ENCODE peak calls at places on chromosome 1, in six cellular contexts. S is stimulated activated CD8-positive, alpha-beta memory T cell treated with anti-CD3 and anti-CD28 coated beads, Interleukin-4, amount 100 ng/mL, for 1 hour; W is activated gamma-delta T cell; L is T-helper 2 cell; C is upper lobe of right lung; M is ACHN. N is an unnamed sample.

GRCh38 chr1:48817505-48818114 is 40.9 kb upstream of the BEND5 start:
- DNase-seq in S (no peak), W (no peak), L (no peak), C (peak; percentile 71), M (peak; percentile 50), N (peak; percentile 19)

GRCh38 chr1:48803474-48803873 is 26.8 kb upstream of the BEND5 start:
- DNase-seq in S (no peak), W (no peak), L (no peak), C (no peak), M (no peak), N (no peak)

GRCh38 chr1:115642168-115643072 is 650 bp downstream of the VANGL1 start:
- DNase-seq in S (no peak), W (peak; percentile 21), L (no peak), C (peak; percentile 74), M (peak; percentile 53), N (peak; percentile 47)

GRCh38 chr1:93021539-93022134 is 57.4 kb upstream of the MTF2 start:
- DNase-seq in S (no peak), W (no peak), L (no peak), C (no peak), M (peak; percentile 51), N (no peak)

GRCh38 chr1:181206513-181206912 is 118.0 kb downstream of the IER5 start:
- DNase-seq in S (no peak), W (no peak), L (no peak), C (no peak), M (no peak), N (no peak)

GRCh38 chr1:78543941-78544630 is 53.3 kb downstream of the PTGFR start:
- DNase-seq in S (no peak), W (no peak), L (no peak), C (no peak), M (no peak), N (no peak)

GRCh38 chr1:56123421-56123820 is 455.9 kb downstream of the PLPP3 start:
- DNase-seq in S (no peak), W (no peak), L (no peak), C (no peak), M (no peak), N (no peak)

GRCh38 chr1:228884615-228885566 is 149.6 kb downstream of the RHOU start:
- DNase-seq in S (no peak), W (no peak), L (no peak), C (no peak), M (no peak), N (no peak)

GRCh38 chr1:2468041-2468472 is 8.0 kb upstream of the PLCH2 start:
- DNase-seq in S (no peak), W (no peak), L (peak; percentile 30), C (no peak), M (peak; percentile 35), N (no peak)

GRCh38 chr1:26350701-26351590 is 3.0 kb downstream of the CRYBG2 start:
- DNase-seq in S (no peak), W (no peak), L (no peak), C (no peak), M (peak; percentile 62), N (no peak)

GRCh38 chr1:163781146-163781545 is 459.4 kb downstream of the NUF2 start:
- DNase-seq in S (no peak), W (no peak), L (no peak), C (no peak), M (no peak), N (no peak)

GRCh38 chr1:19654386-19654785 is 10.3 kb downstream of the NBL1 start:
- DNase-seq in S (no peak), W (no peak), L (no peak), C (no peak), M (no peak), N (no peak)